ENCODE peak calls at places on chromosomes 5 and 9, in six cellular contexts. One of them, this sample, is unnamed.
A peak's percentile ranks its signal among the peaks of the same experiment; 100 is the strongest.

GRCh38 chr5:14501353-14502162 is 80.0 kb upstream of the OTULINL start:
- DNase-seq in HCT116: no peak
- DNase-seq in sigmoid colon: no peak
- DNase-seq in spleen: no peak
- DNase-seq in stomach: no peak
- DNase-seq in upper lobe of left lung: no peak
- DNase-seq in this sample: no peak

GRCh38 chr5:10036136-10036535 is 213.6 kb downstream of the ATPSCKMT start:
- DNase-seq in upper lobe of left lung: no peak
- DNase-seq in spleen: no peak
- DNase-seq in HCT116: no peak
- DNase-seq in stomach: no peak
- DNase-seq in sigmoid colon: no peak
- DNase-seq in this sample: no peak

GRCh38 chr5:89864941-89865340 is 544.6 kb downstream of the CETN3 start:
- DNase-seq in HCT116: no peak
- DNase-seq in stomach: no peak
- DNase-seq in upper lobe of left lung: no peak
- DNase-seq in sigmoid colon: no peak
- DNase-seq in spleen: no peak
- DNase-seq in this sample: no peak

GRCh38 chr5:41068169-41068568 is 3.0 kb downstream of the MROH2B start:
- DNase-seq in sigmoid colon: no peak
- DNase-seq in stomach: no peak
- DNase-seq in HCT116: no peak
- DNase-seq in spleen: no peak
- DNase-seq in upper lobe of left lung: no peak
- DNase-seq in this sample: no peak

GRCh38 chr5:157222506-157223230 is 42.0 kb downstream of the ITK start:
- DNase-seq in stomach: no peak
- DNase-seq in sigmoid colon: no peak
- DNase-seq in HCT116: no peak
- DNase-seq in upper lobe of left lung: no peak
- DNase-seq in spleen: no peak
- DNase-seq in this sample: no peak

GRCh38 chr9:133375116-133375723 is 640 bp downstream of the SURF4 start:
- DNase-seq in stomach: peak; percentile 32
- DNase-seq in upper lobe of left lung: no peak
- DNase-seq in spleen: no peak
- DNase-seq in HCT116: no peak
- DNase-seq in sigmoid colon: no peak
- DNase-seq in this sample: peak; percentile 30

GRCh38 chr5:151097081-151097480 is 16.2 kb upstream of the TNIP1 start:
- DNase-seq in upper lobe of left lung: no peak
- DNase-seq in HCT116: no peak
- DNase-seq in sigmoid colon: no peak
- DNase-seq in stomach: no peak
- DNase-seq in spleen: no peak
- DNase-seq in this sample: no peak

GRCh38 chr9:98807070-98807810 is at the start of gene GALNT12:
- DNase-seq in stomach: peak; percentile 47
- DNase-seq in spleen: peak; percentile 84
- DNase-seq in sigmoid colon: peak; percentile 71
- DNase-seq in HCT116: no peak
- DNase-seq in upper lobe of left lung: peak; percentile 92
- DNase-seq in this sample: no peak

GRCh38 chr5:132277971-132278964 is 15.9 kb upstream of the SLC22A4 start:
- DNase-seq in upper lobe of left lung: no peak
- DNase-seq in stomach: no peak
- DNase-seq in spleen: peak; percentile 47
- DNase-seq in sigmoid colon: peak; percentile 45
- DNase-seq in HCT116: no peak
- DNase-seq in this sample: no peak

GRCh38 chr5:125263346-125263745 is 516.9 kb upstream of the ZNF608 start:
- DNase-seq in HCT116: no peak
- DNase-seq in upper lobe of left lung: no peak
- DNase-seq in sigmoid colon: no peak
- DNase-seq in stomach: no peak
- DNase-seq in spleen: no peak
- DNase-seq in this sample: no peak

GRCh38 chr5:36573441-36573840 is 33.0 kb upstream of the SLC1A3 start:
- DNase-seq in spleen: no peak
- DNase-seq in sigmoid colon: no peak
- DNase-seq in stomach: no peak
- DNase-seq in HCT116: no peak
- DNase-seq in upper lobe of left lung: no peak
- DNase-seq in this sample: no peak

GRCh38 chr5:109880907-109881685 is 191.4 kb downstream of the MAN2A1 start:
- DNase-seq in HCT116: no peak
- DNase-seq in stomach: no peak
- DNase-seq in sigmoid colon: no peak
- DNase-seq in spleen: no peak
- DNase-seq in upper lobe of left lung: no peak
- DNase-seq in this sample: no peak

GRCh38 chr5:173163219-173163618 is 18.9 kb downstream of the BNIP1 start:
- DNase-seq in stomach: no peak
- DNase-seq in spleen: no peak
- DNase-seq in sigmoid colon: no peak
- DNase-seq in HCT116: no peak
- DNase-seq in upper lobe of left lung: no peak
- DNase-seq in this sample: no peak

GRCh38 chr9:13502503-13502902 is 223.0 kb upstream of the MPDZ start:
- DNase-seq in upper lobe of left lung: no peak
- DNase-seq in spleen: no peak
- DNase-seq in stomach: no peak
- DNase-seq in sigmoid colon: no peak
- DNase-seq in HCT116: no peak
- DNase-seq in this sample: no peak

GRCh38 chr5:179330186-179330900 is 14.9 kb downstream of the ADAMTS2 start:
- DNase-seq in upper lobe of left lung: peak; percentile 45
- DNase-seq in spleen: peak; percentile 65
- DNase-seq in stomach: no peak
- DNase-seq in sigmoid colon: peak; percentile 48
- DNase-seq in HCT116: no peak
- DNase-seq in this sample: no peak

GRCh38 chr9:93299418-93300174 is 115.7 kb downstream of the WNK2 start:
- DNase-seq in sigmoid colon: peak; percentile 40
- DNase-seq in upper lobe of left lung: no peak
- DNase-seq in stomach: no peak
- DNase-seq in spleen: peak; percentile 47
- DNase-seq in HCT116: no peak
- DNase-seq in this sample: no peak

GRCh38 chr9:133429641-133430161 is 7.5 kb downstream of the ADAMTS13 start:
- DNase-seq in HCT116: no peak
- DNase-seq in upper lobe of left lung: peak; percentile 85
- DNase-seq in sigmoid colon: no peak
- DNase-seq in stomach: peak; percentile 65
- DNase-seq in spleen: peak; percentile 82
- DNase-seq in this sample: peak; percentile 22

GRCh38 chr5:57662991-57663390 is 180.4 kb upstream of the ACTBL2 start:
- DNase-seq in stomach: no peak
- DNase-seq in spleen: no peak
- DNase-seq in sigmoid colon: no peak
- DNase-seq in HCT116: no peak
- DNase-seq in upper lobe of left lung: no peak
- DNase-seq in this sample: no peak
- TF ChIP-seq CTCF in stomach: no peak
- TF ChIP-seq CTCF in spleen: no peak
- TF ChIP-seq CTCF in sigmoid colon: no peak
- TF ChIP-seq CTCF in HCT116: no peak
- TF ChIP-seq CTCF in upper lobe of left lung: no peak
- TF ChIP-seq CTCF in this sample: no peak

DNA sequence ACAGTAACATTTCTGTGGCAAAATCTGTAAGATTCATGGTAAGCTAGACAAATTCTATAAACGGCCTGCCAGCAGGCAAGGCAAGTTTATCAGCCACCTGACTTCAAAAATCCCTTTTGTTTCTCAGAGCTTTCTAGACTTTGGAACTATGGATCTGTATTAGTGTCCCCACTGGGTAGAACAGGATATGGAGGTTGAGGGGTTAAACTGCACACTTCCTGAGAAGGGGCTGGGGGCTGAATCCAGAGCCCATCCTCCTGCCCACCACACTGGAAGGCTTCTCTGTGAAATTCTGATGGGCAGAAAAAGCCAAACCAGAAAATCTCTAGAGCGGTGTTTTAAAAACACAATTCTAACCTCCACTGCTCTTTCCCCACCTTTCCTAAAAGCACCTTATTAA is 128.7 kb downstream of the ENTREP1 start:
- DNase-seq in stomach: no peak
- DNase-seq in upper lobe of left lung: no peak
- DNase-seq in sigmoid colon: no peak
- DNase-seq in HCT116: no peak
- DNase-seq in spleen: no peak
- DNase-seq in this sample: no peak
- H3K4me3 ChIP-seq in stomach: no peak overlapping the region
- H3K4me3 ChIP-seq in upper lobe of left lung: no peak overlapping the region
- H3K4me3 ChIP-seq in sigmoid colon: no peak overlapping the region
- H3K4me3 ChIP-seq in HCT116: no peak overlapping the region
- H3K4me3 ChIP-seq in spleen: no peak overlapping the region
- H3K4me3 ChIP-seq in this sample: no peak overlapping the region

DNA sequence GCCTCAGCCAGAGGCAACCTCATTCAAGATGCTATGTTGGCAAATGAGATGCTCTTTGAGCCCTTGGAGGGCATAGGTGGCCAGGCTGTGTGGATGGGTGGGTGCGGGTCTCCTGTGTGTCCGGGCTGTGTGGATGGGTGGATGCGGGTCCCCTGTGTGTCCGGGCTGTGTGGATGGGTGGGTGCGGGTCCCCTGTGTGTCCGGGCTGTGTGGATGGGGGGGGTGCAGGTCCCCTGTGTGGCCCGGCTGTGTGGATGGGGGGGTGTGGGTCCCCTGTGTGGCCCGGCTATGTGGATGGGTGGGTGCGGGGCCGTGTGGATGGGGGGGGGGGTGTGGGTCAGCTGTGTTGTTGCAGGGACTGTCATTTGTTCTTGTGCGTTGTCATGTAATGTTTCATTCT is 136.6 kb upstream of the COL5A1 start:
- DNase-seq in spleen: no peak
- DNase-seq in stomach: no peak
- DNase-seq in HCT116: no peak
- DNase-seq in sigmoid colon: no peak
- DNase-seq in upper lobe of left lung: no peak
- DNase-seq in this sample: no peak
- TF ChIP-seq POLR2AphosphoS5 in spleen: no peak
- TF ChIP-seq POLR2AphosphoS5 in stomach: no peak
- TF ChIP-seq POLR2AphosphoS5 in HCT116: no peak
- TF ChIP-seq POLR2AphosphoS5 in sigmoid colon: no peak
- TF ChIP-seq POLR2AphosphoS5 in upper lobe of left lung: no peak
- TF ChIP-seq POLR2AphosphoS5 in this sample: no peak

DNA sequence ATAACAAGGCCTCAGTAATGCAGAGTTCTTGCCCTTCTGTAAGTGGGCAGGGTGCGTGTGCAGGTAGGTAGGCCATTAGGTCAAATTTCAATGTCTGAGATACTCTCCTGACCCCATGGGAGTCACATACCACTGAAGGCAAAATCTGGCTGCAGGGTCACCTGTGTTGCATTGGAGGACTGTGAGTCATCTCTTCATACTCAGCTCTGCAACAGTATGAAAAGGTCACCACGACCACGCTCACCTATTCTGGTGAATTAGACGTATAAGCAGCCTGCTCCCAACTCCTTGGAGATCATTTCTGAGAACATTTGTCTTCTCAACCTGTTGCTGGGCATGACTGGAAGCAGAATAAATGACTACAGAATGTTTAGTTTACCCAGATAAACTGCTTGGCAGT is 599.8 kb downstream of the PDE4D start:
- DNase-seq in sigmoid colon: no peak
- DNase-seq in spleen: no peak
- DNase-seq in upper lobe of left lung: no peak
- DNase-seq in HCT116: no peak
- DNase-seq in stomach: no peak
- DNase-seq in this sample: no peak
- TF ChIP-seq CTCF in sigmoid colon: no peak
- TF ChIP-seq CTCF in spleen: no peak
- TF ChIP-seq CTCF in upper lobe of left lung: no peak
- TF ChIP-seq CTCF in HCT116: no peak
- TF ChIP-seq CTCF in stomach: no peak
- TF ChIP-seq CTCF in this sample: no peak

GRCh38 chr9:130913599-130914416 is 17.2 kb upstream of the QRFP start:
- DNase-seq in spleen: no peak
- DNase-seq in sigmoid colon: no peak
- DNase-seq in stomach: no peak
- DNase-seq in HCT116: no peak
- DNase-seq in upper lobe of left lung: peak; percentile 52
- DNase-seq in this sample: no peak
- H3K4me3 ChIP-seq in spleen: no peak overlapping the region
- H3K4me3 ChIP-seq in sigmoid colon: peak overlapping the region; percentile 31
- H3K4me3 ChIP-seq in stomach: no peak overlapping the region
- H3K4me3 ChIP-seq in HCT116: no peak overlapping the region
- H3K4me3 ChIP-seq in upper lobe of left lung: no peak overlapping the region
- H3K4me3 ChIP-seq in this sample: no peak overlapping the region

GRCh38 chr9:136645903-136646754 is 16.6 kb upstream of the EGFL7 start:
- DNase-seq in sigmoid colon: no peak
- DNase-seq in stomach: peak; percentile 64
- DNase-seq in upper lobe of left lung: peak; percentile 86
- DNase-seq in spleen: peak; percentile 89
- DNase-seq in HCT116: no peak
- DNase-seq in this sample: no peak
- TF ChIP-seq POLR2AphosphoS5 in sigmoid colon: peak; percentile 69
- TF ChIP-seq POLR2AphosphoS5 in stomach: peak; percentile 83
- TF ChIP-seq POLR2AphosphoS5 in upper lobe of left lung: peak; percentile 99
- TF ChIP-seq POLR2AphosphoS5 in spleen: peak; percentile 95
- TF ChIP-seq POLR2AphosphoS5 in HCT116: no peak
- TF ChIP-seq POLR2AphosphoS5 in this sample: no peak

DNA sequence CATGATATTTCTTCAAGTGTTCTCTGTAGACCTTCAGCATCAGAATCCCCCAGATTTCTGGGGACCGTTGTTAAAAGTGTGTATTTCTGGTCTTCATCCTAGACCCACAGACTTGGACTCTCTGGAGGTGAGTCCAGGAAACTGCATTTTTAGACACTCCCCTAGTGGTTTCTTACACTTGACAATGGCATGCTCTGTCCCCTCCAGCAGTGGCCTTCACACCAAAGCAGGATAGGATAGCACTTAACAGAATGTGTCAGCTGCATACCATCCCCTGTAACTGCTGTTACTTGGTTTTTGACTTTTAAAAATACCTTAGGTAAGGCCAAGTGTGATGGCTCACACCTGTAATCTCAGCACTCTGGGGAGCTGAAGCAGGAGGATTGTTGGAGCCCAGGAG is 20.8 kb downstream of the CDO1 start:
- DNase-seq in stomach: no peak
- DNase-seq in spleen: no peak
- DNase-seq in upper lobe of left lung: no peak
- DNase-seq in sigmoid colon: no peak
- DNase-seq in HCT116: no peak
- DNase-seq in this sample: no peak
- TF ChIP-seq CTCF in stomach: no peak
- TF ChIP-seq CTCF in spleen: no peak
- TF ChIP-seq CTCF in upper lobe of left lung: no peak
- TF ChIP-seq CTCF in sigmoid colon: no peak
- TF ChIP-seq CTCF in HCT116: peak; percentile 11
- TF ChIP-seq CTCF in this sample: no peak